ENCODE peak calls at places on chromosomes 3 and 15, in six cellular contexts. One of them, this sample, is unnamed.

GRCh38 chr3:63479661-63480035 is 172.8 kb upstream of the SNTN start:
- DNase-seq in sigmoid colon: no peak
- DNase-seq in neural crest cell: no peak
- DNase-seq in nucleus accumbens: no peak
- DNase-seq in GM04503: no peak
- DNase-seq in tibial artery: no peak
- DNase-seq in this sample: no peak

GRCh38 chr3:184005981-184006507 is 11.6 kb downstream of the ABCC5 start:
- DNase-seq in nucleus accumbens: no peak
- DNase-seq in sigmoid colon: peak; percentile 68
- DNase-seq in tibial artery: peak; percentile 68
- DNase-seq in GM04503: no peak
- DNase-seq in neural crest cell: no peak
- DNase-seq in this sample: peak; percentile 22

GRCh38 chr3:112973325-112974177 is 1.4 kb downstream of the CD200R1 start:
- DNase-seq in neural crest cell: no peak
- DNase-seq in sigmoid colon: no peak
- DNase-seq in nucleus accumbens: no peak
- DNase-seq in tibial artery: no peak
- DNase-seq in GM04503: no peak
- DNase-seq in this sample: no peak

GRCh38 chr3:58306662-58307286 is 454 bp downstream of the HTD2 start:
- DNase-seq in tibial artery: peak; percentile 67
- DNase-seq in nucleus accumbens: no peak
- DNase-seq in sigmoid colon: peak; percentile 70
- DNase-seq in neural crest cell: no peak
- DNase-seq in GM04503: no peak
- DNase-seq in this sample: no peak

GRCh38 chr15:29805043-29805707 is 17.1 kb downstream of the TJP1 start:
- DNase-seq in GM04503: peak; percentile 65
- DNase-seq in sigmoid colon: no peak
- DNase-seq in nucleus accumbens: peak; percentile 11
- DNase-seq in tibial artery: no peak
- DNase-seq in neural crest cell: no peak
- DNase-seq in this sample: peak; percentile 89

GRCh38 chr3:12158387-12159226 is at the start of gene TIMP4:
- DNase-seq in GM04503: no peak
- DNase-seq in nucleus accumbens: no peak
- DNase-seq in neural crest cell: peak; percentile 22
- DNase-seq in tibial artery: peak; percentile 77
- DNase-seq in sigmoid colon: peak; percentile 77
- DNase-seq in this sample: no peak

GRCh38 chr3:50675179-50676030 is 678 bp downstream of the DOCK3 start:
- DNase-seq in GM04503: no peak
- DNase-seq in neural crest cell: peak; percentile 67
- DNase-seq in tibial artery: no peak
- DNase-seq in nucleus accumbens: peak; percentile 59
- DNase-seq in sigmoid colon: peak; percentile 72
- DNase-seq in this sample: peak; percentile 77

GRCh38 chr3:52039846-52040245 is 16.5 kb downstream of the DUSP7 start:
- DNase-seq in sigmoid colon: peak; percentile 81
- DNase-seq in tibial artery: peak; percentile 82
- DNase-seq in GM04503: no peak
- DNase-seq in neural crest cell: peak; percentile 72
- DNase-seq in nucleus accumbens: peak; percentile 97
- DNase-seq in this sample: peak; percentile 96

GRCh38 chr15:77327168-77327567 is 92.7 kb downstream of the PEAK1 start:
- DNase-seq in sigmoid colon: no peak
- DNase-seq in GM04503: no peak
- DNase-seq in nucleus accumbens: no peak
- DNase-seq in tibial artery: no peak
- DNase-seq in neural crest cell: no peak
- DNase-seq in this sample: no peak

GRCh38 chr3:112635674-112636073 is 5.3 kb downstream of the CCDC80 start:
- DNase-seq in neural crest cell: no peak
- DNase-seq in GM04503: peak; percentile 74
- DNase-seq in sigmoid colon: peak; percentile 90
- DNase-seq in tibial artery: no peak
- DNase-seq in nucleus accumbens: no peak
- DNase-seq in this sample: no peak

GRCh38 chr3:64806668-64807067 is 118.9 kb upstream of the ADAMTS9 start:
- DNase-seq in sigmoid colon: no peak
- DNase-seq in GM04503: no peak
- DNase-seq in nucleus accumbens: no peak
- DNase-seq in tibial artery: no peak
- DNase-seq in neural crest cell: no peak
- DNase-seq in this sample: no peak

GRCh38 chr3:167892204-167892603 is 156.7 kb downstream of the SERPINI1 start:
- DNase-seq in nucleus accumbens: no peak
- DNase-seq in tibial artery: no peak
- DNase-seq in sigmoid colon: no peak
- DNase-seq in GM04503: no peak
- DNase-seq in neural crest cell: no peak
- DNase-seq in this sample: no peak

GRCh38 chr3:65713016-65713415 is 325.7 kb downstream of the MAGI1 start:
- DNase-seq in GM04503: peak; percentile 87
- DNase-seq in sigmoid colon: peak; percentile 63
- DNase-seq in tibial artery: no peak
- DNase-seq in neural crest cell: peak; percentile 13
- DNase-seq in nucleus accumbens: peak; percentile 2
- DNase-seq in this sample: peak; percentile 50

GRCh38 chr3:154904328-154904727 is 175.8 kb upstream of the MME start:
- DNase-seq in tibial artery: no peak
- DNase-seq in GM04503: no peak
- DNase-seq in nucleus accumbens: no peak
- DNase-seq in sigmoid colon: no peak
- DNase-seq in neural crest cell: no peak
- DNase-seq in this sample: no peak

GRCh38 chr3:118304557-118304956 is 730.1 kb downstream of the IGSF11 start:
- DNase-seq in tibial artery: no peak
- DNase-seq in neural crest cell: no peak
- DNase-seq in GM04503: no peak
- DNase-seq in sigmoid colon: no peak
- DNase-seq in nucleus accumbens: no peak
- DNase-seq in this sample: no peak

GRCh38 chr3:190645932-190646331 is 132.0 kb downstream of the IL1RAP start:
- DNase-seq in nucleus accumbens: no peak
- DNase-seq in GM04503: no peak
- DNase-seq in neural crest cell: no peak
- DNase-seq in tibial artery: no peak
- DNase-seq in sigmoid colon: no peak
- DNase-seq in this sample: no peak

GRCh38 chr15:77634266-77634962 is 1.7 kb upstream of the LINGO1 start:
- DNase-seq in tibial artery: no peak
- DNase-seq in nucleus accumbens: peak; percentile 48
- DNase-seq in neural crest cell: peak; percentile 80
- DNase-seq in GM04503: no peak
- DNase-seq in sigmoid colon: peak; percentile 75
- DNase-seq in this sample: no peak

GRCh38 chr3:194330579-194330978 is 20.5 kb downstream of the CPN2 start:
- DNase-seq in tibial artery: no peak
- DNase-seq in sigmoid colon: no peak
- DNase-seq in nucleus accumbens: no peak
- DNase-seq in neural crest cell: no peak
- DNase-seq in GM04503: no peak
- DNase-seq in this sample: no peak

GRCh38 chr3:186969607-186970006 is 39.3 kb downstream of the ST6GAL1 start:
- DNase-seq in sigmoid colon: no peak
- DNase-seq in tibial artery: no peak
- DNase-seq in neural crest cell: no peak
- DNase-seq in GM04503: no peak
- DNase-seq in nucleus accumbens: no peak
- DNase-seq in this sample: no peak

GRCh38 chr15:90228960-90229359 is 4.8 kb downstream of the CIB1 start:
- DNase-seq in neural crest cell: no peak
- DNase-seq in nucleus accumbens: no peak
- DNase-seq in tibial artery: no peak
- DNase-seq in GM04503: no peak
- DNase-seq in sigmoid colon: no peak
- DNase-seq in this sample: no peak

GRCh38 chr3:111619833-111620232 is 24.7 kb upstream of the ZBED2 start:
- DNase-seq in neural crest cell: no peak
- DNase-seq in nucleus accumbens: no peak
- DNase-seq in GM04503: no peak
- DNase-seq in tibial artery: no peak
- DNase-seq in sigmoid colon: no peak
- DNase-seq in this sample: no peak